ENCODE peak calls at places on chromosomes 13 and 19, in six cellular contexts. M is pons, I is glutamatergic neuron, F is NCI-H460, P is lower lobe of right lung, N is bronchial epithelial cell. V is an unnamed sample.

GRCh38 chr13:90168953-90169352 is 1178.5 kb upstream of the MIR17HG start:
- DNase-seq in M (no peak), I (no peak), F (no peak), P (no peak), N (no peak), V (no peak)

GRCh38 chr13:26060366-26060765 is 8.6 kb upstream of the SHISA2 start:
- DNase-seq in M (no peak), I (no peak), F (no peak), P (no peak), N (no peak), V (no peak)

GRCh38 chr13:98141938-98142426 is 912 bp upstream of the FARP1 start:
- DNase-seq in M (no peak), I (peak), F (no peak), P (peak), N (no peak), V (no peak)

GRCh38 chr19:53944933-53945332 is 17.8 kb upstream of the CACNG8 start:
- DNase-seq in M (no peak), I (no peak), F (no peak), P (no peak), N (no peak), V (no peak)

GRCh38 chr19:45632468-45633196 is 6.6 kb downstream of the EML2 start:
- DNase-seq in M (no peak), I (peak), F (peak), P (peak), N (peak), V (peak)

GRCh38 chr19:5536337-5536894 is 31.3 kb downstream of the TINCR start:
- DNase-seq in M (peak), I (peak), F (no peak), P (peak), N (peak), V (peak)

GRCh38 chr19:21604351-21604926 is 99.0 kb downstream of the ZNF429 start:
- DNase-seq in M (peak), I (no peak), F (no peak), P (no peak), N (peak), V (no peak)

GRCh38 chr19:10419200-10419645 is 1.1 kb upstream of the PDE4A start:
- DNase-seq in M (no peak), I (no peak), F (no peak), P (no peak), N (no peak), V (peak)

GRCh38 chr19:46890423-46891170 is 29.8 kb downstream of the ARHGAP35 start:
- DNase-seq in M (no peak), I (no peak), F (no peak), P (no peak), N (peak), V (no peak)

GRCh38 chr19:47110521-47111080 is 3.0 kb downstream of the ZC3H4 start:
- DNase-seq in M (peak), I (no peak), F (no peak), P (no peak), N (no peak), V (no peak)

GRCh38 chr19:45782820-45783785 is 813 bp upstream of the DMPK start:
- DNase-seq in M (no peak), I (no peak), F (no peak), P (no peak), N (no peak), V (no peak)

GRCh38 chr13:43159007-43159406 is 135.6 kb downstream of the DNAJC15 start:
- DNase-seq in M (no peak), I (no peak), F (no peak), P (no peak), N (peak), V (peak)

GRCh38 chr13:95509521-95510315 is 42.8 kb upstream of the CLDN10 start:
- DNase-seq in M (no peak), I (no peak), F (no peak), P (no peak), N (peak), V (no peak)

GRCh38 chr19:54574527-54575056 is 1.0 kb downstream of the LILRA2 start:
- DNase-seq in M (no peak), I (no peak), F (no peak), P (no peak), N (no peak), V (no peak)

GRCh38 chr13:109968876-109969577 is 182.6 kb upstream of the IRS2 start:
- DNase-seq in M (no peak), I (no peak), F (no peak), P (no peak), N (no peak), V (no peak)

GRCh38 chr13:71860547-71861131 is 6.4 kb downstream of the DACH1 start:
- DNase-seq in M (no peak), I (no peak), F (no peak), P (no peak), N (no peak), V (no peak)

GRCh38 chr19:55443045-55443823 is at the start of gene SHISA7:
- DNase-seq in M (peak), I (no peak), F (no peak), P (no peak), N (no peak), V (peak)

GRCh38 chr13:54187461-54187860 is 1158.8 kb downstream of the OLFM4 start:
- DNase-seq in M (no peak), I (no peak), F (no peak), P (no peak), N (no peak), V (no peak)

GRCh38 chr19:47505506-47505905 is 9.4 kb downstream of the NAPA start:
- DNase-seq in M (no peak), I (no peak), F (no peak), P (no peak), N (no peak), V (no peak)

GRCh38 chr19:7386308-7386707 is 37.6 kb downstream of the ARHGEF18 start:
- DNase-seq in M (no peak), I (no peak), F (no peak), P (peak), N (peak), V (no peak)

GRCh38 chr13:30020726-30021312 is 170.4 kb upstream of the UBL3 start:
- DNase-seq in M (no peak), I (no peak), F (no peak), P (no peak), N (peak), V (no peak)

GRCh38 chr13:41007359-41008118 is 11.6 kb downstream of the ELF1 start:
- DNase-seq in M (no peak), I (no peak), F (no peak), P (no peak), N (peak), V (no peak)

GRCh38 chr13:57631607-57632275 is at the start of gene PCDH17:
- DNase-seq in M (peak), I (peak), F (no peak), P (no peak), N (no peak), V (peak)

GRCh38 chr13:20997301-20998061 is 63.9 kb downstream of the LATS2 start:
- DNase-seq in M (no peak), I (no peak), F (no peak), P (no peak), N (no peak), V (no peak)

GRCh38 chr13:49503951-49504350 is 8.2 kb downstream of the PHF11 start:
- DNase-seq in M (no peak), I (no peak), F (no peak), P (no peak), N (no peak), V (no peak)

GRCh38 chr19:2016041-2016807 is 710 bp upstream of the BTBD2 start:
- DNase-seq in M (peak), I (peak), F (peak), P (peak), N (peak), V (peak)

GRCh38 chr13:24827799-24828198 is 63.8 kb downstream of the RNF17 start:
- DNase-seq in M (no peak), I (no peak), F (no peak), P (no peak), N (peak), V (no peak)

GRCh38 chr19:38877781-38878574 is at the start of gene RINL:
- DNase-seq in M (no peak), I (no peak), F (no peak), P (peak), N (peak), V (no peak)

GRCh38 chr19:41553804-41554203 is 22.2 kb upstream of the CEACAM21 start:
- DNase-seq in M (no peak), I (no peak), F (no peak), P (no peak), N (no peak), V (no peak)

GRCh38 chr13:72599148-72599743 is 128.2 kb downstream of the MZT1 start:
- DNase-seq in M (no peak), I (no peak), F (no peak), P (no peak), N (no peak), V (no peak)

GRCh38 chr19:54190942-54191670 is at the start of gene TSEN34:
- DNase-seq in M (no peak), I (peak), F (peak), P (peak), N (no peak), V (peak)

GRCh38 chr19:39599116-39599515 is 3.2 kb upstream of the LGALS13 start:
- DNase-seq in M (no peak), I (no peak), F (peak), P (no peak), N (peak), V (no peak)

GRCh38 chr19:36169084-36169760 is 17.0 kb upstream of the COX7A1 start:
- DNase-seq in M (no peak), I (no peak), F (no peak), P (no peak), N (no peak), V (no peak)

GRCh38 chr13:27481766-27482165 is 31.4 kb upstream of the MTIF3 start:
- DNase-seq in M (no peak), I (peak), F (peak), P (peak), N (peak), V (no peak)

V was measured in Ammon's horn.